ENCODE peak calls at places on chromosomes 13 and 19, in six cellular contexts. H is breast epithelium, K is fibroblast of lung, B is bronchial epithelial cell, L is left ventricle myocardium inferior, Y is fibroblast of pulmonary artery. O is an unnamed sample.

GRCh38 chr13:110471833-110472162 is 89.7 kb downstream of the RAB20 start:
- DNase-seq in H (no peak), K (peak), B (no peak), L (peak), Y (peak), O (no peak)

GRCh38 chr13:33262554-33262953 is 23.0 kb downstream of the STARD13 start:
- DNase-seq in H (no peak), K (no peak), B (no peak), L (no peak), Y (no peak), O (no peak)

GRCh38 chr13:30354481-30355404 is 47.4 kb upstream of the KATNAL1 start:
- DNase-seq in H (no peak), K (no peak), B (no peak), L (no peak), Y (no peak), O (no peak)

GRCh38 chr13:113742000-113742441 is 17.0 kb upstream of the TMEM255B start:
- DNase-seq in H (no peak), K (peak), B (peak), L (no peak), Y (peak), O (no peak)

GRCh38 chr19:29624489-29625210 is 18.6 kb downstream of the POP4 start:
- DNase-seq in H (no peak), K (no peak), B (no peak), L (no peak), Y (no peak), O (no peak)

GRCh38 chr13:74206061-74206561 is 71.9 kb upstream of the KLF12 start:
- DNase-seq in H (no peak), K (peak), B (peak), L (no peak), Y (peak), O (no peak)

GRCh38 chr19:19558636-19559035 is 20.6 kb downstream of the CILP2 start:
- DNase-seq in H (no peak), K (no peak), B (no peak), L (no peak), Y (no peak), O (no peak)

GRCh38 chr19:13794388-13794751 is 873 bp upstream of the ZSWIM4 start:
- DNase-seq in H (peak), K (peak), B (peak), L (peak), Y (peak), O (no peak)

GRCh38 chr19:46388311-46389095 is 24.9 kb downstream of the CCDC8 start:
- DNase-seq in H (no peak), K (no peak), B (no peak), L (no peak), Y (no peak), O (no peak)

GRCh38 chr13:53788286-53788685 is 759.7 kb downstream of the OLFM4 start:
- DNase-seq in H (no peak), K (no peak), B (no peak), L (no peak), Y (no peak), O (no peak)

GRCh38 chr13:52862358-52863206 is 14.1 kb upstream of the PCDH8 start:
- DNase-seq in H (no peak), K (no peak), B (peak), L (no peak), Y (peak), O (no peak)

GRCh38 chr19:35430382-35431146 is 17.5 kb upstream of the FFAR2 start:
- DNase-seq in H (no peak), K (peak), B (no peak), L (no peak), Y (no peak), O (peak)

GRCh38 chr19:35431147-35431807 is 16.8 kb upstream of the FFAR2 start:
- DNase-seq in H (no peak), K (peak), B (no peak), L (no peak), Y (no peak), O (no peak)

GRCh38 chr19:35425682-35426081 is 22.4 kb upstream of the FFAR2 start:
- DNase-seq in H (no peak), K (no peak), B (no peak), L (no peak), Y (no peak), O (no peak)

GRCh38 chr19:35429698-35430097 is 18.4 kb upstream of the FFAR2 start:
- DNase-seq in H (no peak), K (no peak), B (no peak), L (no peak), Y (no peak), O (no peak)

DNA sequence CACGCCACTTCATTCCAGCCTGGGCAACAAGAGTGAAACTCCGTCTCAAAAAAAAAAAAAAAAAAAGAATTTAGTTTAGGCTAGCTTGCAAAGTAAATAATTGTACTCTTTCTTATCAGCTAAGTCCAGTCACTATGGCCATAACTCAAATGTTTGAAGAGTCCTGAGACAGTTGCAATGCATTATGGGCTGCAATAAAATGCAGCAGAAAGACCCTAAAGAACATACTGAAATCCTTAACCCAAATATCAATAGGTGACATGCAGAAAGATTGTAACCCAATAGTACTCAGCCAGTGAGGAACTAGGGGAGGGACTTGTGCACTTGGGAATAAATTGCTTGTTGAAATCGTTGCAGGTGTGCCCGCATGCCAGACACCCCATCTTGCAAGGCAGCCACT is 20.9 kb upstream of the FFAR2 start:
- DNase-seq in H (no peak), K (no peak), B (no peak), L (no peak), Y (no peak), O (no peak)
- TF ChIP-seq CTCF in H (no peak), K (no peak), B (no peak), L (no peak), Y (no peak), O (no peak)

DNA sequence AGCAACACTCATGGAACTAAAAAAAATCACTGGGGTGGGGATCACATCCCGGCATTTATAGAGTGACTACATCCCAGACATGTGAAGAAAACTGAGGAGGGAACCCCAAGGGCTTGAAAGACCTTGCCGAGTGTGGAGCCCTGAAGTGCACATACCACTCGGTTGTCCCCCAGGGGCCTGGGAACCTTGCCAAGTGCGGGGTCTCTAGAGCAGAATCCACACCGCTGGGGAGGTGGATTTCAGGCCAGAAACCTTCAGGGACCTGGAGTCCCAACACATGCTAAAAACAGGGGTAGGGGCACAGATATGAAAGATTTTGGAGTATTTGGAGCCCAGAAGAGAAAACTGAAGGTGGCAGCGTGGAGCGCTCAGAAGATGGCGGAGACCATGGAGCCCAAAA is 35.2 kb downstream of the ERICH4 start:
- DNase-seq in H (no peak), K (no peak), B (no peak), L (no peak), Y (no peak), O (no peak)
- H3K4me3 ChIP-seq in H (no peak), K (no peak), B (no peak), L (peak), Y (peak), O (no peak)

GRCh38 chr19:3345850-3346460 is 20.4 kb upstream of the NFIC start:
- DNase-seq in H (no peak), K (no peak), B (no peak), L (no peak), Y (no peak), O (no peak)

GRCh38 chr19:3342246-3342645 is 24.1 kb upstream of the NFIC start:
- DNase-seq in H (no peak), K (no peak), B (no peak), L (no peak), Y (no peak), O (no peak)

GRCh38 chr19:3346677-3347353 is 19.6 kb upstream of the NFIC start:
- DNase-seq in H (peak), K (peak), B (no peak), L (peak), Y (peak), O (no peak)

GRCh38 chr19:3344608-3345598 is 21.5 kb upstream of the NFIC start:
- DNase-seq in H (no peak), K (no peak), B (no peak), L (no peak), Y (no peak), O (no peak)

GRCh38 chr19:3343619-3344502 is 22.5 kb upstream of the NFIC start:
- DNase-seq in H (peak), K (peak), B (peak), L (peak), Y (peak), O (peak)
- TF ChIP-seq CTCF in H (peak), K (no peak), B (peak), L (no peak), Y (no peak), O (no peak)

GRCh38 chr19:7459773-7460172 is 29.1 kb downstream of the PEX11G start:
- DNase-seq in H (no peak), K (no peak), B (no peak), L (no peak), Y (no peak), O (no peak)

GRCh38 chr19:7458675-7459074 is 30.2 kb downstream of the PEX11G start:
- DNase-seq in H (no peak), K (no peak), B (no peak), L (no peak), Y (no peak), O (no peak)

GRCh38 chr19:7461841-7462629 is 26.8 kb downstream of the PEX11G start:
- DNase-seq in H (no peak), K (no peak), B (no peak), L (no peak), Y (no peak), O (no peak)

GRCh38 chr19:7463575-7463974 is 25.3 kb downstream of the PEX11G start:
- DNase-seq in H (no peak), K (no peak), B (no peak), L (no peak), Y (no peak), O (no peak)

GRCh38 chr19:7460562-7460966 is 28.3 kb downstream of the PEX11G start:
- DNase-seq in H (no peak), K (no peak), B (no peak), L (no peak), Y (peak), O (no peak)
- H3K4me3 ChIP-seq in H (no peak), K (no peak), B (no peak), L (no peak), Y (no peak), O (no peak)

O was measured in LNCaP clone FGC.